ENCODE peak calls at places on chromosomes 2 and 18, in five cellular contexts. O, X, I, J and A are unnamed samples.

GRCh38 chr2:8304821-8305766 is 376.8 kb upstream of the ID2 start:
- DNase-seq in O (no peak), X (no peak), I (peak; percentile 31), J (no peak), A (no peak)

GRCh38 chr2:121768143-121768755 is 12.8 kb downstream of the TSN start:
- DNase-seq in O (no peak), X (no peak), I (no peak), J (no peak), A (no peak)

GRCh38 chr2:112728384-112729175 is 7.8 kb downstream of the NT5DC4 start:
- DNase-seq in O (no peak), X (no peak), I (no peak), J (no peak), A (no peak)

GRCh38 chr2:178211460-178211859 is 17.1 kb downstream of the OSBPL6 start:
- DNase-seq in O (peak; percentile 48), X (no peak), I (no peak), J (no peak), A (no peak)

GRCh38 chr18:48589797-48590519 is 51.1 kb downstream of the CTIF start:
- DNase-seq in O (no peak), X (no peak), I (no peak), J (no peak), A (peak; percentile 74)

GRCh38 chr18:60895181-60895580 is 438.0 kb upstream of the CDH20 start:
- DNase-seq in O (no peak), X (no peak), I (no peak), J (no peak), A (no peak)

GRCh38 chr2:29263886-29264285 is 148.7 kb downstream of the CLIP4 start:
- DNase-seq in O (no peak), X (no peak), I (no peak), J (no peak), A (no peak)

GRCh38 chr2:239132156-239132709 is 268.6 kb downstream of the HDAC4 start:
- DNase-seq in O (no peak), X (no peak), I (no peak), J (no peak), A (no peak)

GRCh38 chr18:31274915-31275314 is 43.0 kb upstream of the DSG1 start:
- DNase-seq in O (no peak), X (peak; percentile 58), I (no peak), J (no peak), A (no peak)

GRCh38 chr2:68653538-68653982 is 10.2 kb downstream of the PROKR1 start:
- DNase-seq in O (no peak), X (no peak), I (peak; percentile 41), J (peak; percentile 7), A (no peak)

GRCh38 chr18:24273596-24273995 is 124.0 kb downstream of the OSBPL1A start:
- DNase-seq in O (no peak), X (no peak), I (no peak), J (no peak), A (no peak)

GRCh38 chr2:137769406-137769805 is 194.9 kb upstream of the HNMT start:
- DNase-seq in O (no peak), X (no peak), I (no peak), J (no peak), A (no peak)

GRCh38 chr2:24672589-24672988 is 120.6 kb downstream of the PTRHD1 start:
- DNase-seq in O (no peak), X (no peak), I (no peak), J (no peak), A (no peak)

GRCh38 chr2:180359522-180360282 is 352.6 kb upstream of the CWC22 start:
- DNase-seq in O (no peak), X (no peak), I (no peak), J (peak; percentile 64), A (no peak)

DNA sequence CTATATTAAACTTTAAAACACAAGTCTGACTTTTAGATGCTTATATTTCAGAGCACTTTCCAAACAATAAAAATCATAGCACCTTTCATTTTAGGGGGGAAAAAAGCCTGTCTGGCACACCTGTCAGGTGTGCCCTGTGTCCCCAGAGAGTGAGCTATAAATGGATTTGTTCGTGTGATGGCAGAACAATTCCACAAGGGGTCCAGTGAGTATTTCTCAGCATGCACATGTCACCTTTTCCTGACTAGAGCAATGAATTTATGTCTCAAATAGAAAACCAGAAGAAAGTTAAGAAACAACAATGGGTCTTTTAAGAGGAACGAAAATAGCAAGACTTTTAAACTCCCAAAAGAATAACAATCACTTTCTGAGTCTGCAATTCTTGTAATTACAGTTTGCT is 55.9 kb downstream of the ACVR1C start:
- DNase-seq in O (no peak), X (peak; percentile 29), I (no peak), J (no peak), A (peak; percentile 33)
- TF ChIP-seq USF2 in O (no peak), X (no peak), I (no peak), J (no peak), A (no peak)

DNA sequence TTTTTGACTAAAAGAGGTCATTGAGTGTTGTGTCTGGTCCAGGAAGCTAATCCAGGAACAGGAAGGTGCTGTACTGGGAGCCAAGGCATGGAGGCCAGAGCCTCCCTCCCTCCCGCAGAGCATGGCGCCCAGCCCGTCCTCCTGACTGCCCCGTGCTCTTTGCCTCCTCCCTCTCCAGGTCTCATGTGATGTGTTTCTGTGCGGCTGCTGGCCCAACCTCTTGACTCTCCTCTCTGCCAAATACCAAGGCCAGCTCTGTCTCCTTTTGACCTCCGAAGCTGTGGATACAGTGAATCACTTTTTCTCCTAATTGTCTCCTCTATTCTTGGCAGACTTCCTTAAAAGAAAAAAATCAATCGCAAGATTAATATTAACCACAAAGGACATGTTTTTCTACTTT is 284.1 kb downstream of the PHLPP1 start:
- DNase-seq in O (no peak), X (no peak), I (no peak), J (no peak), A (no peak)
- TF ChIP-seq POLR2AphosphoS5 in O (no peak), X (no peak), I (no peak), J (no peak), A (no peak)

GRCh38 chr2:85867121-85867520 is 21.7 kb downstream of the ST3GAL5 start:
- DNase-seq in O (no peak), X (no peak), I (no peak), J (no peak), A (no peak)

GRCh38 chr2:85867556-85868292 is 21.1 kb downstream of the ST3GAL5 start:
- DNase-seq in O (no peak), X (no peak), I (no peak), J (no peak), A (no peak)

GRCh38 chr2:85864654-85865053 is 24.1 kb downstream of the ST3GAL5 start:
- DNase-seq in O (no peak), X (no peak), I (no peak), J (no peak), A (no peak)

GRCh38 chr2:85866165-85866659 is 22.6 kb downstream of the ST3GAL5 start:
- DNase-seq in O (no peak), X (no peak), I (no peak), J (no peak), A (no peak)

GRCh38 chr2:85865539-85866164 is 23.1 kb downstream of the ST3GAL5 start:
- DNase-seq in O (no peak), X (no peak), I (no peak), J (peak; percentile 62), A (no peak)
- TF ChIP-seq USF2 in O (no peak), X (no peak), I (no peak), J (no peak), A (no peak)

GRCh38 chr2:201697899-201698298 is 545 bp downstream of the MPP4 start:
- DNase-seq in O (no peak), X (no peak), I (no peak), J (no peak), A (no peak)
- TF ChIP-seq POLR2AphosphoS5 in O (no peak), X (no peak), I (no peak), J (no peak), A (peak; percentile 52)

GRCh38 chr2:230068658-230069080 is at the start of gene SLC16A14:
- DNase-seq in O (no peak), X (no peak), I (no peak), J (peak; percentile 7), A (peak; percentile 50)

GRCh38 chr2:230069418-230069817 is 694 bp upstream of the SLC16A14 start:
- DNase-seq in O (no peak), X (no peak), I (no peak), J (no peak), A (no peak)

GRCh38 chr2:230071421-230071820 is 2.7 kb upstream of the SLC16A14 start:
- DNase-seq in O (no peak), X (no peak), I (no peak), J (no peak), A (no peak)

GRCh38 chr2:230067990-230068657 is 600 bp downstream of the SLC16A14 start:
- DNase-seq in O (peak; percentile 88), X (no peak), I (no peak), J (no peak), A (peak; percentile 82)
- TF ChIP-seq USF2 in O (no peak), X (no peak), I (no peak), J (no peak), A (no peak)

DNA sequence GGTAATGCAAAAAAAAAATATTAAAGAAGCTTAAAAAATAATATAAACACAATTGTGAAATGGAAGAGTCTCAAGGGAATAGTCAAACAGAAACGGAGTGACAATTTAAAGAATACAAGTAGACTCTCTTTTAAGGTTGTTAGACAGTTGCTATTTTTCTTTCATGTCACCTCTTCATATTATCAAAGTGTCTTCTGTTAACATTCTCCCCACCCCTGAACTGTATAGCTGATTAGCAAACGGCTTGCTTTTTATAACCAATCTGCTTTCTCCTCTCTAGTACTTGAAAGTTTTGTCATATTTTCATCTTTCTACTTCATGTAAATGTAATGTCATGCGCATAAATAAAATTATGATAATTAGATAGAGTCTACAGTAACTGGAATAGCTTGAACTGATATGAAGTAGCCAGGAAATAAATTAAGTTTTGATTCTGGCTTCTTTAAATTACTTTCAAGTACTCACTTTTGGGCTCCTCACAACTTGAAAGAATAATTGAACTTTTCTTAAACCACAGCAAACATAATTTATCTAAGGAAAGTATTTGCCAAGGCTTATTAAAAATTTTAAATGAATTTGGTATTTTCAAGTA is 36.9 kb downstream of the BARD1 start:
- DNase-seq in O (no peak), X (no peak), I (no peak), J (no peak), A (no peak)
- TF ChIP-seq POLR2AphosphoS5 in O (no peak), X (no peak), I (no peak), J (no peak), A (no peak)

DNA sequence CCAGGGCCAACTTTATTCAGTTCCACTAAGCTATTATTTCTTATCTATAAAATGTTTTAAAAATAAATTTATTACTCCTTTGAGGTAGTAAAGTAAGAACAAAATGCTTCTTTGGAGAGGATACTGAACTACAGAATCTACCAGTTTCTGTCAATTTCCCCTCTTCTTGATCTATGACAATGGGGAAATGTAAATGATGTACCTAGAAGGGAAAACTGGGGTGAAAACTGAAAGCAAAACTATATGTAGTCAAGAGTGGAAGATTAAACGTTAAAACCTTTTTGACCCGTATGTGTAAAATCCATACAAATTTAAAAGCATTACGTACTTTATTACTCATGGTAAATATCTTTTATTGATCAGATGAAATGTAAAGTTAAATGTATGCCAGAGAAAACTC is 1287.8 kb upstream of the TMEFF2 start:
- DNase-seq in O (no peak), X (no peak), I (no peak), J (peak; percentile 1), A (no peak)
- TF ChIP-seq USF2 in O (no peak), X (no peak), I (no peak), J (no peak), A (no peak)

GRCh38 chr2:227234432-227234831 is 70.0 kb downstream of the COL4A3 start:
- DNase-seq in O (no peak), X (no peak), I (no peak), J (no peak), A (no peak)
- TF ChIP-seq POLR2AphosphoS5 in O (no peak), X (no peak), I (no peak), J (no peak), A (no peak)